ENCODE peak calls at places on chromosomes 4 and X, in six cellular contexts. B is activated CD4-positive, alpha-beta T cell treated with anti-CD3 and anti-CD28 coated beads for 1 hour; S is body of pancreas; O is neural crest cell; Y is mesenchymal stem cell; V is endodermal cell. Z is an unnamed sample.

GRCh38 chr4:5751073-5751917 is 40.3 kb downstream of the EVC start:
- DNase-seq in B (no peak), S (no peak), O (no peak), Y (peak; percentile 92), V (peak; percentile 62), Z (no peak)

GRCh38 chr4:123667496-123667895 is 270.9 kb downstream of the SPRY1 start:
- DNase-seq in B (no peak), S (no peak), O (no peak), Y (no peak), V (no peak), Z (no peak)

GRCh38 chrX:7330971-7331746 is 183.2 kb upstream of the PUDP start:
- DNase-seq in B (no peak), S (peak; percentile 12), O (no peak), Y (peak; percentile 71), V (no peak), Z (no peak)

GRCh38 chrX:49919617-49920016 is 2.8 kb upstream of the CLCN5 start:
- DNase-seq in B (no peak), S (peak; percentile 64), O (peak; percentile 40), Y (peak; percentile 44), V (peak; percentile 63), Z (no peak)

GRCh38 chrX:30875957-30876356 is 13.1 kb downstream of the TAB3 start:
- DNase-seq in B (no peak), S (no peak), O (no peak), Y (peak; percentile 83), V (no peak), Z (peak; percentile 57)

GRCh38 chrX:1925053-1925481 is 310.2 kb downstream of the ASMT start:
- DNase-seq in B (no peak), S (no peak), O (peak; percentile 25), Y (no peak), V (peak; percentile 92), Z (no peak)

GRCh38 chrX:18984381-18985185 is 669 bp upstream of the PHKA2 start:
- DNase-seq in B (peak; percentile 78), S (peak; percentile 88), O (peak; percentile 58), Y (peak; percentile 83), V (peak; percentile 92), Z (peak; percentile 76)

GRCh38 chrX:133493366-133493765 is 78.1 kb upstream of the GPC4 start:
- DNase-seq in B (no peak), S (no peak), O (no peak), Y (no peak), V (no peak), Z (no peak)

GRCh38 chr4:43456383-43456782 is 563.9 kb downstream of the GRXCR1 start:
- DNase-seq in B (no peak), S (no peak), O (no peak), Y (peak; percentile 40), V (no peak), Z (no peak)

GRCh38 chrX:42943051-42943450 is 165.1 kb upstream of the PPP1R2C start:
- DNase-seq in B (no peak), S (no peak), O (no peak), Y (no peak), V (no peak), Z (no peak)

GRCh38 chrX:47218920-47219815 is 687 bp downstream of the CDK16 start:
- DNase-seq in B (peak; percentile 16), S (peak; percentile 33), O (peak; percentile 38), Y (no peak), V (peak; percentile 77), Z (no peak)

GRCh38 chrX:15758140-15758539 is 20.1 kb downstream of the CA5B start:
- DNase-seq in B (no peak), S (no peak), O (no peak), Y (no peak), V (no peak), Z (no peak)

GRCh38 chr4:173507471-173508385 is 22.3 kb downstream of the HAND2 start:
- DNase-seq in B (no peak), S (no peak), O (no peak), Y (no peak), V (peak; percentile 77), Z (no peak)

GRCh38 chr4:177016541-177017141 is 223.9 kb upstream of the VEGFC start:
- DNase-seq in B (no peak), S (no peak), O (no peak), Y (peak; percentile 13), V (no peak), Z (peak; percentile 49)

Z was measured in RWPE2.